ENCODE peak calls at places on chromosomes 5 and 9, in eight cellular contexts. V is heart right ventricle; J is T follicular helper cell; P is naive thymus-derived CD8-positive, alpha-beta T cell; S is cardiac fibroblast; T is body of pancreas; A is cardiac muscle cell; O is WTC11. Q is an unnamed sample.

GRCh38 chr9:105503873-105504272 is 54.1 kb upstream of the FKTN start:
- DNase-seq in V (no peak), S (peak; percentile 34), O (no peak), T (no peak), J (no peak), A (peak; percentile 30), P (no peak), Q (peak; percentile 21)

GRCh38 chr5:3414371-3414770 is 181.3 kb upstream of the IRX1 start:
- DNase-seq in J (no peak), A (no peak), V (no peak), T (no peak), O (no peak), P (no peak), S (no peak), Q (no peak)

GRCh38 chr5:1511651-1512540 is 11.9 kb downstream of the LPCAT1 start:
- DNase-seq in P (no peak), J (no peak), S (peak; percentile 46), V (no peak), T (peak; percentile 7), O (peak; percentile 24), A (peak; percentile 25), Q (peak; percentile 38)

GRCh38 chr9:113620377-113621161 is 157.0 kb downstream of the RGS3 start:
- DNase-seq in A (peak; percentile 95), V (peak; percentile 86), S (peak; percentile 89), J (no peak), O (no peak), P (no peak), T (peak; percentile 88), Q (no peak)

GRCh38 chr9:136328622-136329041 is 1.3 kb downstream of the GPSM1 start:
- DNase-seq in O (no peak), P (no peak), T (no peak), J (no peak), S (peak; percentile 29), V (no peak), A (peak; percentile 68), Q (no peak)

GRCh38 chr5:125023673-125024072 is 277.2 kb upstream of the ZNF608 start:
- DNase-seq in A (no peak), V (no peak), S (peak; percentile 80), P (no peak), T (no peak), O (no peak), J (no peak), Q (no peak)

GRCh38 chr9:111282940-111283339 is 47.1 kb downstream of the OR2K2 start:
- DNase-seq in J (no peak), A (peak; percentile 25), V (no peak), S (no peak), O (no peak), P (no peak), T (no peak), Q (peak; percentile 91)

GRCh38 chr5:161385080-161385479 is 161.4 kb downstream of the GABRB2 start:
- DNase-seq in A (no peak), V (no peak), T (no peak), J (no peak), S (no peak), P (no peak), O (no peak), Q (no peak)

GRCh38 chr5:59069438-59070079 is 486.7 kb downstream of the RAB3C start:
- DNase-seq in V (peak; percentile 37), O (no peak), S (peak; percentile 97), A (peak; percentile 96), P (no peak), T (peak; percentile 39), J (no peak), Q (no peak)

GRCh38 chr5:14433202-14433601 is 148.4 kb upstream of the OTULINL start:
- DNase-seq in P (no peak), S (no peak), J (no peak), O (no peak), A (no peak), V (no peak), T (no peak), Q (no peak)

GRCh38 chr5:168365581-168366081 is 74.2 kb downstream of the WWC1 start:
- DNase-seq in V (no peak), A (peak; percentile 73), S (no peak), O (peak; percentile 60), T (peak; percentile 75), J (no peak), P (no peak), Q (no peak)

GRCh38 chr9:27536168-27536567 is 6.6 kb upstream of the MOB3B start:
- DNase-seq in J (no peak), S (no peak), T (no peak), V (no peak), O (no peak), P (no peak), A (no peak), Q (no peak)

GRCh38 chr5:152331718-152332117 is 73.4 kb downstream of the NMUR2 start:
- DNase-seq in P (no peak), J (no peak), S (no peak), A (no peak), V (no peak), O (no peak), T (no peak), Q (no peak)

GRCh38 chr9:127598839-127599549 is 13.1 kb upstream of the STXBP1 start:
- DNase-seq in O (no peak), P (no peak), S (no peak), V (no peak), J (no peak), A (no peak), T (no peak), Q (no peak)

GRCh38 chr9:128636024-128636390 is 20.6 kb downstream of the DYNC2I2 start:
- DNase-seq in J (no peak), S (no peak), V (peak; percentile 70), O (peak; percentile 75), T (peak; percentile 91), A (peak; percentile 10), P (no peak), Q (no peak)

GRCh38 chr9:115437418-115437817 is 319.5 kb upstream of the TNC start:
- DNase-seq in P (no peak), A (no peak), T (no peak), J (no peak), V (no peak), S (no peak), O (no peak), Q (no peak)

GRCh38 chr5:5025774-5026406 is 114.2 kb upstream of the ADAMTS16 start:
- DNase-seq in P (no peak), A (no peak), S (no peak), J (no peak), O (no peak), T (no peak), V (no peak), Q (peak; percentile 34)